ENCODE peak calls at places on chromosomes 4 and X, in five cellular contexts. One of them, this sample, is unnamed.

GRCh38 chrX:150899191-150899757 is 806 bp upstream of the CD99L2 start:
- DNase-seq in suprapubic skin: no peak
- DNase-seq in tibial nerve: peak; percentile 17
- DNase-seq in right lobe of liver: peak; percentile 52
- DNase-seq in thyroid gland: peak; percentile 19
- DNase-seq in this sample: peak; percentile 90

GRCh38 chr4:24598025-24598424 is 13.7 kb upstream of the DHX15 start:
- DNase-seq in tibial nerve: no peak
- DNase-seq in suprapubic skin: no peak
- DNase-seq in right lobe of liver: no peak
- DNase-seq in thyroid gland: no peak
- DNase-seq in this sample: no peak

GRCh38 chr4:98468744-98469143 is 189.7 kb downstream of the TSPAN5 start:
- DNase-seq in suprapubic skin: no peak
- DNase-seq in thyroid gland: peak; percentile 58
- DNase-seq in tibial nerve: no peak
- DNase-seq in right lobe of liver: no peak
- DNase-seq in this sample: no peak

GRCh38 chr4:87973283-87974169 is 2.0 kb upstream of the SPP1 start:
- DNase-seq in tibial nerve: peak; percentile 55
- DNase-seq in suprapubic skin: no peak
- DNase-seq in right lobe of liver: peak; percentile 62
- DNase-seq in thyroid gland: peak; percentile 64
- DNase-seq in this sample: peak; percentile 66

GRCh38 chr4:143375326-143376073 is 38.8 kb downstream of the GAB1 start:
- DNase-seq in suprapubic skin: no peak
- DNase-seq in thyroid gland: no peak
- DNase-seq in right lobe of liver: peak; percentile 30
- DNase-seq in tibial nerve: no peak
- DNase-seq in this sample: peak; percentile 81

GRCh38 chr4:80014531-80014930 is 58.5 kb downstream of the ANTXR2 start:
- DNase-seq in right lobe of liver: no peak
- DNase-seq in thyroid gland: no peak
- DNase-seq in tibial nerve: no peak
- DNase-seq in suprapubic skin: no peak
- DNase-seq in this sample: no peak

GRCh38 chr4:142098380-142098779 is 462.0 kb downstream of the IL15 start:
- DNase-seq in right lobe of liver: no peak
- DNase-seq in thyroid gland: no peak
- DNase-seq in suprapubic skin: no peak
- DNase-seq in tibial nerve: no peak
- DNase-seq in this sample: no peak

GRCh38 chr4:176435891-176436499 is 116.2 kb downstream of the SPCS3 start:
- DNase-seq in thyroid gland: no peak
- DNase-seq in tibial nerve: no peak
- DNase-seq in suprapubic skin: no peak
- DNase-seq in right lobe of liver: no peak
- DNase-seq in this sample: no peak

GRCh38 chr4:146638801-146639351 is at the start of gene POU4F2:
- DNase-seq in thyroid gland: no peak
- DNase-seq in tibial nerve: no peak
- DNase-seq in right lobe of liver: no peak
- DNase-seq in suprapubic skin: no peak
- DNase-seq in this sample: no peak

GRCh38 chrX:69961365-69962072 is 88.2 kb downstream of the AWAT2 start:
- DNase-seq in thyroid gland: no peak
- DNase-seq in tibial nerve: no peak
- DNase-seq in right lobe of liver: no peak
- DNase-seq in suprapubic skin: no peak
- DNase-seq in this sample: no peak

GRCh38 chr4:68346461-68346860 is 3.4 kb downstream of the YTHDC1 start:
- DNase-seq in suprapubic skin: no peak
- DNase-seq in right lobe of liver: no peak
- DNase-seq in thyroid gland: no peak
- DNase-seq in tibial nerve: no peak
- DNase-seq in this sample: no peak

GRCh38 chrX:110409925-110410324 is 51.3 kb downstream of the RTL9 start:
- DNase-seq in right lobe of liver: no peak
- DNase-seq in thyroid gland: no peak
- DNase-seq in suprapubic skin: no peak
- DNase-seq in tibial nerve: no peak
- DNase-seq in this sample: no peak

GRCh38 chr4:90165883-90166282 is 38.7 kb downstream of the CCSER1 start:
- DNase-seq in suprapubic skin: no peak
- DNase-seq in tibial nerve: no peak
- DNase-seq in right lobe of liver: no peak
- DNase-seq in thyroid gland: no peak
- DNase-seq in this sample: no peak

GRCh38 chrX:125205918-125206665 is 113.6 kb upstream of the TEX13C start:
- DNase-seq in tibial nerve: no peak
- DNase-seq in thyroid gland: peak; percentile 31
- DNase-seq in right lobe of liver: peak; percentile 26
- DNase-seq in suprapubic skin: no peak
- DNase-seq in this sample: peak; percentile 66

GRCh38 chr4:177393236-177393635 is 49.0 kb downstream of the AGA start:
- DNase-seq in right lobe of liver: no peak
- DNase-seq in tibial nerve: no peak
- DNase-seq in thyroid gland: no peak
- DNase-seq in suprapubic skin: no peak
- DNase-seq in this sample: no peak

GRCh38 chrX:149837639-149838038 is 43.3 kb upstream of the MAGEA8 start:
- DNase-seq in tibial nerve: no peak
- DNase-seq in right lobe of liver: no peak
- DNase-seq in suprapubic skin: no peak
- DNase-seq in thyroid gland: no peak
- DNase-seq in this sample: no peak

DNA sequence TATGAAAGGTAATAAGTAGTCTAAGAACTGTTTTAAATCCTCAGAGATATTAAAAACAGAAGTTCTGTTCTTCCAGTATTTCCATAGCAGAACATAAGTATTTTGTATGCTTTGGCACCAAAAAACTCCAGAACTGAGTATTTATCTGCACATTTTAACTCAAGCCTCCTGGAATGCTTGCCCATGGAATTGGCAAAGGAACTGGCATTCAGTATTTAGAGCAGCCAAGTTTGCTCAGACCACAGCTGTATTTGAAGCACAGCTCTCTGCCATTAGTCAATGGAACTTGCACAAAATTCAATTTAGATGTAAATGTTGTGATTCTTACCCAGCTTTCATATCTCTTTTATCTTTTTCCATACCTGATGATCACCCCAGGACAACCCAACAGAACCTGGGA is 42.2 kb downstream of the NDNF start:
- DNase-seq in tibial nerve: no peak
- DNase-seq in thyroid gland: no peak
- DNase-seq in suprapubic skin: no peak
- DNase-seq in right lobe of liver: no peak
- DNase-seq in this sample: no peak
- TF ChIP-seq POLR2A in tibial nerve: no peak
- TF ChIP-seq POLR2A in thyroid gland: no peak
- TF ChIP-seq POLR2A in suprapubic skin: no peak
- TF ChIP-seq POLR2A in right lobe of liver: no peak
- TF ChIP-seq POLR2A in this sample: no peak

GRCh38 chrX:154411322-154411980 is at the start of gene TAFAZZIN:
- DNase-seq in suprapubic skin: peak; percentile 85
- DNase-seq in tibial nerve: peak; percentile 34
- DNase-seq in thyroid gland: peak; percentile 72
- DNase-seq in right lobe of liver: peak; percentile 78
- DNase-seq in this sample: peak; percentile 95
- TF ChIP-seq POLR2A in suprapubic skin: no peak
- TF ChIP-seq POLR2A in tibial nerve: peak; percentile 55
- TF ChIP-seq POLR2A in thyroid gland: no peak
- TF ChIP-seq POLR2A in right lobe of liver: peak; percentile 61
- TF ChIP-seq POLR2A in this sample: no peak

GRCh38 chr4:189940178-189941004 is at the start of gene FRG1:
- DNase-seq in right lobe of liver: peak; percentile 97
- DNase-seq in tibial nerve: peak; percentile 91
- DNase-seq in thyroid gland: peak; percentile 97
- DNase-seq in suprapubic skin: peak; percentile 96
- DNase-seq in this sample: peak; percentile 99

GRCh38 chr4:189941005-189941450 is 356 bp downstream of the FRG1 start:
- DNase-seq in tibial nerve: no peak
- DNase-seq in suprapubic skin: no peak
- DNase-seq in thyroid gland: no peak
- DNase-seq in right lobe of liver: no peak
- DNase-seq in this sample: no peak
- TF ChIP-seq POLR2A in tibial nerve: no peak
- TF ChIP-seq POLR2A in suprapubic skin: no peak
- TF ChIP-seq POLR2A in thyroid gland: no peak
- TF ChIP-seq POLR2A in right lobe of liver: no peak
- TF ChIP-seq POLR2A in this sample: no peak

GRCh38 chr4:107987916-107988762 is 1.6 kb upstream of the HADH start:
- DNase-seq in right lobe of liver: no peak
- DNase-seq in tibial nerve: no peak
- DNase-seq in thyroid gland: no peak
- DNase-seq in suprapubic skin: no peak
- DNase-seq in this sample: no peak
- TF ChIP-seq POLR2A in right lobe of liver: peak; percentile 29
- TF ChIP-seq POLR2A in tibial nerve: no peak
- TF ChIP-seq POLR2A in thyroid gland: no peak
- TF ChIP-seq POLR2A in suprapubic skin: no peak
- TF ChIP-seq POLR2A in this sample: no peak

This sample was measured in spleen.